ENCODE peak calls at places on chromosomes 6 and 20, in ten cellular contexts. One of them, this sample, is unnamed.

GRCh38 chr6:149080511-149080910 is 237.0 kb upstream of the TAB2 start:
- DNase-seq in heart right ventricle: no peak
- DNase-seq in activated T-cell treated with anti-CD3 and anti-CD28 coated beads for 1 hour: no peak
- DNase-seq in HT1080: peak; percentile 52
- DNase-seq in iris pigment epithelial cell: peak; percentile 84
- DNase-seq in left cardiac atrium: no peak
- DNase-seq in T-helper 2 cell: no peak
- DNase-seq in amniotic stem cell: no peak
- DNase-seq in effector memory CD4-positive, alpha-beta T cell: no peak
- DNase-seq in COR-L47: no peak
- DNase-seq in this sample: no peak

GRCh38 chr6:55528624-55529023 is 50.4 kb downstream of the HMGCLL1 start:
- DNase-seq in heart right ventricle: no peak
- DNase-seq in activated T-cell treated with anti-CD3 and anti-CD28 coated beads for 1 hour: no peak
- DNase-seq in HT1080: peak; percentile 39
- DNase-seq in iris pigment epithelial cell: peak; percentile 62
- DNase-seq in left cardiac atrium: no peak
- DNase-seq in T-helper 2 cell: peak; percentile 5
- DNase-seq in amniotic stem cell: peak; percentile 6
- DNase-seq in effector memory CD4-positive, alpha-beta T cell: no peak
- DNase-seq in COR-L47: no peak
- DNase-seq in this sample: no peak

GRCh38 chr6:138291036-138291848 is 73.0 kb upstream of the PBOV1 start:
- DNase-seq in heart right ventricle: no peak
- DNase-seq in activated T-cell treated with anti-CD3 and anti-CD28 coated beads for 1 hour: no peak
- DNase-seq in HT1080: no peak
- DNase-seq in iris pigment epithelial cell: no peak
- DNase-seq in left cardiac atrium: no peak
- DNase-seq in T-helper 2 cell: no peak
- DNase-seq in amniotic stem cell: no peak
- DNase-seq in effector memory CD4-positive, alpha-beta T cell: no peak
- DNase-seq in COR-L47: no peak
- DNase-seq in this sample: no peak

GRCh38 chr6:41595166-41595565 is 43.1 kb upstream of the MDFI start:
- DNase-seq in heart right ventricle: no peak
- DNase-seq in activated T-cell treated with anti-CD3 and anti-CD28 coated beads for 1 hour: no peak
- DNase-seq in HT1080: no peak
- DNase-seq in iris pigment epithelial cell: no peak
- DNase-seq in left cardiac atrium: no peak
- DNase-seq in T-helper 2 cell: no peak
- DNase-seq in amniotic stem cell: no peak
- DNase-seq in effector memory CD4-positive, alpha-beta T cell: no peak
- DNase-seq in COR-L47: no peak
- DNase-seq in this sample: no peak

GRCh38 chr6:30836431-30836866 is 47.9 kb upstream of the DDR1 start:
- DNase-seq in heart right ventricle: no peak
- DNase-seq in activated T-cell treated with anti-CD3 and anti-CD28 coated beads for 1 hour: no peak
- DNase-seq in HT1080: no peak
- DNase-seq in iris pigment epithelial cell: peak; percentile 77
- DNase-seq in left cardiac atrium: peak; percentile 68
- DNase-seq in T-helper 2 cell: no peak
- DNase-seq in amniotic stem cell: no peak
- DNase-seq in effector memory CD4-positive, alpha-beta T cell: no peak
- DNase-seq in COR-L47: no peak
- DNase-seq in this sample: no peak

GRCh38 chr6:27688014-27688586 is 215.2 kb upstream of the ZNF184 start:
- DNase-seq in heart right ventricle: peak; percentile 41
- DNase-seq in activated T-cell treated with anti-CD3 and anti-CD28 coated beads for 1 hour: peak; percentile 79
- DNase-seq in HT1080: peak; percentile 94
- DNase-seq in iris pigment epithelial cell: peak; percentile 93
- DNase-seq in left cardiac atrium: peak; percentile 61
- DNase-seq in T-helper 2 cell: peak; percentile 89
- DNase-seq in amniotic stem cell: peak; percentile 83
- DNase-seq in effector memory CD4-positive, alpha-beta T cell: peak; percentile 76
- DNase-seq in COR-L47: peak; percentile 83
- DNase-seq in this sample: peak; percentile 54

GRCh38 chr6:146041282-146041681 is 12.4 kb downstream of the GRM1 start:
- DNase-seq in heart right ventricle: no peak
- DNase-seq in activated T-cell treated with anti-CD3 and anti-CD28 coated beads for 1 hour: no peak
- DNase-seq in HT1080: peak; percentile 35
- DNase-seq in iris pigment epithelial cell: peak; percentile 29
- DNase-seq in left cardiac atrium: no peak
- DNase-seq in T-helper 2 cell: no peak
- DNase-seq in amniotic stem cell: no peak
- DNase-seq in effector memory CD4-positive, alpha-beta T cell: no peak
- DNase-seq in COR-L47: no peak
- DNase-seq in this sample: no peak

GRCh38 chr20:32631916-32632460 is 41.8 kb downstream of the C20orf203 start:
- DNase-seq in heart right ventricle: no peak
- DNase-seq in activated T-cell treated with anti-CD3 and anti-CD28 coated beads for 1 hour: no peak
- DNase-seq in HT1080: no peak
- DNase-seq in iris pigment epithelial cell: no peak
- DNase-seq in left cardiac atrium: no peak
- DNase-seq in T-helper 2 cell: no peak
- DNase-seq in amniotic stem cell: no peak
- DNase-seq in effector memory CD4-positive, alpha-beta T cell: no peak
- DNase-seq in COR-L47: no peak
- DNase-seq in this sample: no peak

GRCh38 chr6:141562801-141563763 is 569.6 kb upstream of the GJE1 start:
- DNase-seq in heart right ventricle: peak; percentile 23
- DNase-seq in activated T-cell treated with anti-CD3 and anti-CD28 coated beads for 1 hour: peak; percentile 46
- DNase-seq in HT1080: peak; percentile 81
- DNase-seq in iris pigment epithelial cell: peak; percentile 87
- DNase-seq in left cardiac atrium: peak; percentile 53
- DNase-seq in T-helper 2 cell: peak; percentile 80
- DNase-seq in amniotic stem cell: peak; percentile 56
- DNase-seq in effector memory CD4-positive, alpha-beta T cell: peak; percentile 17
- DNase-seq in COR-L47: peak; percentile 51
- DNase-seq in this sample: peak; percentile 80

GRCh38 chr6:133301739-133302138 is 60.6 kb downstream of the EYA4 start:
- DNase-seq in heart right ventricle: no peak
- DNase-seq in activated T-cell treated with anti-CD3 and anti-CD28 coated beads for 1 hour: no peak
- DNase-seq in HT1080: no peak
- DNase-seq in iris pigment epithelial cell: peak; percentile 35
- DNase-seq in left cardiac atrium: no peak
- DNase-seq in T-helper 2 cell: no peak
- DNase-seq in amniotic stem cell: no peak
- DNase-seq in effector memory CD4-positive, alpha-beta T cell: no peak
- DNase-seq in COR-L47: no peak
- DNase-seq in this sample: no peak

GRCh38 chr6:44500074-44500473 is 112.6 kb downstream of the CDC5L start:
- DNase-seq in heart right ventricle: no peak
- DNase-seq in activated T-cell treated with anti-CD3 and anti-CD28 coated beads for 1 hour: no peak
- DNase-seq in HT1080: no peak
- DNase-seq in iris pigment epithelial cell: no peak
- DNase-seq in left cardiac atrium: no peak
- DNase-seq in T-helper 2 cell: no peak
- DNase-seq in amniotic stem cell: no peak
- DNase-seq in effector memory CD4-positive, alpha-beta T cell: no peak
- DNase-seq in COR-L47: no peak
- DNase-seq in this sample: no peak

GRCh38 chr20:50521221-50521642 is 11.0 kb downstream of the PTPN1 start:
- DNase-seq in heart right ventricle: no peak
- DNase-seq in activated T-cell treated with anti-CD3 and anti-CD28 coated beads for 1 hour: no peak
- DNase-seq in HT1080: no peak
- DNase-seq in iris pigment epithelial cell: no peak
- DNase-seq in left cardiac atrium: no peak
- DNase-seq in T-helper 2 cell: no peak
- DNase-seq in amniotic stem cell: no peak
- DNase-seq in effector memory CD4-positive, alpha-beta T cell: no peak
- DNase-seq in COR-L47: no peak
- DNase-seq in this sample: no peak

GRCh38 chr20:20548527-20549266 is 163.7 kb downstream of the RALGAPA2 start:
- DNase-seq in heart right ventricle: no peak
- DNase-seq in activated T-cell treated with anti-CD3 and anti-CD28 coated beads for 1 hour: no peak
- DNase-seq in HT1080: no peak
- DNase-seq in iris pigment epithelial cell: no peak
- DNase-seq in left cardiac atrium: no peak
- DNase-seq in T-helper 2 cell: no peak
- DNase-seq in amniotic stem cell: no peak
- DNase-seq in effector memory CD4-positive, alpha-beta T cell: no peak
- DNase-seq in COR-L47: peak; percentile 82
- DNase-seq in this sample: no peak

GRCh38 chr20:20371133-20371532 is 3.2 kb downstream of the INSM1 start:
- DNase-seq in heart right ventricle: no peak
- DNase-seq in activated T-cell treated with anti-CD3 and anti-CD28 coated beads for 1 hour: no peak
- DNase-seq in HT1080: no peak
- DNase-seq in iris pigment epithelial cell: no peak
- DNase-seq in left cardiac atrium: no peak
- DNase-seq in T-helper 2 cell: no peak
- DNase-seq in amniotic stem cell: no peak
- DNase-seq in effector memory CD4-positive, alpha-beta T cell: no peak
- DNase-seq in COR-L47: no peak
- DNase-seq in this sample: no peak

GRCh38 chr6:159529820-159530405 is 163.1 kb downstream of the SOD2 start:
- DNase-seq in heart right ventricle: no peak
- DNase-seq in activated T-cell treated with anti-CD3 and anti-CD28 coated beads for 1 hour: no peak
- DNase-seq in HT1080: no peak
- DNase-seq in iris pigment epithelial cell: no peak
- DNase-seq in left cardiac atrium: no peak
- DNase-seq in T-helper 2 cell: no peak
- DNase-seq in amniotic stem cell: no peak
- DNase-seq in effector memory CD4-positive, alpha-beta T cell: no peak
- DNase-seq in COR-L47: no peak
- DNase-seq in this sample: no peak

GRCh38 chr6:41442800-41443501 is 103.2 kb upstream of the FOXP4 start:
- DNase-seq in heart right ventricle: peak; percentile 51
- DNase-seq in activated T-cell treated with anti-CD3 and anti-CD28 coated beads for 1 hour: no peak
- DNase-seq in HT1080: no peak
- DNase-seq in iris pigment epithelial cell: peak; percentile 64
- DNase-seq in left cardiac atrium: peak; percentile 48
- DNase-seq in T-helper 2 cell: no peak
- DNase-seq in amniotic stem cell: no peak
- DNase-seq in effector memory CD4-positive, alpha-beta T cell: no peak
- DNase-seq in COR-L47: no peak
- DNase-seq in this sample: no peak

GRCh38 chr6:160069050-160069454 is 52.6 kb upstream of the SLC22A1 start:
- DNase-seq in heart right ventricle: no peak
- DNase-seq in activated T-cell treated with anti-CD3 and anti-CD28 coated beads for 1 hour: no peak
- DNase-seq in HT1080: no peak
- DNase-seq in iris pigment epithelial cell: no peak
- DNase-seq in left cardiac atrium: no peak
- DNase-seq in T-helper 2 cell: peak; percentile 75
- DNase-seq in amniotic stem cell: no peak
- DNase-seq in effector memory CD4-positive, alpha-beta T cell: no peak
- DNase-seq in COR-L47: no peak
- DNase-seq in this sample: no peak

GRCh38 chr6:134345780-134346179 is 27.9 kb upstream of the SGK1 start:
- DNase-seq in heart right ventricle: peak; percentile 39
- DNase-seq in activated T-cell treated with anti-CD3 and anti-CD28 coated beads for 1 hour: no peak
- DNase-seq in HT1080: no peak
- DNase-seq in iris pigment epithelial cell: no peak
- DNase-seq in left cardiac atrium: peak; percentile 41
- DNase-seq in T-helper 2 cell: no peak
- DNase-seq in amniotic stem cell: no peak
- DNase-seq in effector memory CD4-positive, alpha-beta T cell: no peak
- DNase-seq in COR-L47: no peak
- DNase-seq in this sample: no peak

GRCh38 chr6:90249458-90249857 is 47.2 kb downstream of the BACH2 start:
- DNase-seq in heart right ventricle: no peak
- DNase-seq in activated T-cell treated with anti-CD3 and anti-CD28 coated beads for 1 hour: no peak
- DNase-seq in HT1080: no peak
- DNase-seq in iris pigment epithelial cell: no peak
- DNase-seq in left cardiac atrium: no peak
- DNase-seq in T-helper 2 cell: no peak
- DNase-seq in amniotic stem cell: no peak
- DNase-seq in effector memory CD4-positive, alpha-beta T cell: no peak
- DNase-seq in COR-L47: no peak
- DNase-seq in this sample: no peak

GRCh38 chr6:44456070-44456965 is 68.8 kb downstream of the CDC5L start:
- DNase-seq in heart right ventricle: peak; percentile 42
- DNase-seq in activated T-cell treated with anti-CD3 and anti-CD28 coated beads for 1 hour: no peak
- DNase-seq in HT1080: peak; percentile 60
- DNase-seq in iris pigment epithelial cell: peak; percentile 65
- DNase-seq in left cardiac atrium: peak; percentile 58
- DNase-seq in T-helper 2 cell: peak; percentile 56
- DNase-seq in amniotic stem cell: no peak
- DNase-seq in effector memory CD4-positive, alpha-beta T cell: no peak
- DNase-seq in COR-L47: peak; percentile 23
- DNase-seq in this sample: no peak

GRCh38 chr6:41531591-41532582 is 14.3 kb upstream of the FOXP4 start:
- DNase-seq in heart right ventricle: no peak
- DNase-seq in activated T-cell treated with anti-CD3 and anti-CD28 coated beads for 1 hour: peak; percentile 27
- DNase-seq in HT1080: no peak
- DNase-seq in iris pigment epithelial cell: peak; percentile 65
- DNase-seq in left cardiac atrium: no peak
- DNase-seq in T-helper 2 cell: peak; percentile 78
- DNase-seq in amniotic stem cell: no peak
- DNase-seq in effector memory CD4-positive, alpha-beta T cell: peak; percentile 18
- DNase-seq in COR-L47: peak; percentile 72
- DNase-seq in this sample: peak; percentile 36

GRCh38 chr6:41698350-41698781 is 37.0 kb downstream of the TFEB start:
- DNase-seq in heart right ventricle: no peak
- DNase-seq in activated T-cell treated with anti-CD3 and anti-CD28 coated beads for 1 hour: no peak
- DNase-seq in HT1080: peak; percentile 91
- DNase-seq in iris pigment epithelial cell: peak; percentile 98
- DNase-seq in left cardiac atrium: no peak
- DNase-seq in T-helper 2 cell: no peak
- DNase-seq in amniotic stem cell: peak; percentile 82
- DNase-seq in effector memory CD4-positive, alpha-beta T cell: no peak
- DNase-seq in COR-L47: no peak
- DNase-seq in this sample: peak; percentile 83

GRCh38 chr20:38840894-38841470 is 35.5 kb downstream of the PPP1R16B start:
- DNase-seq in heart right ventricle: no peak
- DNase-seq in activated T-cell treated with anti-CD3 and anti-CD28 coated beads for 1 hour: no peak
- DNase-seq in HT1080: no peak
- DNase-seq in iris pigment epithelial cell: no peak
- DNase-seq in left cardiac atrium: no peak
- DNase-seq in T-helper 2 cell: peak; percentile 82
- DNase-seq in amniotic stem cell: no peak
- DNase-seq in effector memory CD4-positive, alpha-beta T cell: peak; percentile 32
- DNase-seq in COR-L47: no peak
- DNase-seq in this sample: no peak

GRCh38 chr6:130927305-130927704 is 100.1 kb downstream of the SMLR1 start:
- DNase-seq in heart right ventricle: no peak
- DNase-seq in activated T-cell treated with anti-CD3 and anti-CD28 coated beads for 1 hour: no peak
- DNase-seq in HT1080: peak; percentile 64
- DNase-seq in iris pigment epithelial cell: no peak
- DNase-seq in left cardiac atrium: no peak
- DNase-seq in T-helper 2 cell: no peak
- DNase-seq in amniotic stem cell: no peak
- DNase-seq in effector memory CD4-positive, alpha-beta T cell: no peak
- DNase-seq in COR-L47: peak; percentile 49
- DNase-seq in this sample: no peak

GRCh38 chr20:1918766-1919165 is 23.6 kb downstream of the SIRPA start:
- DNase-seq in heart right ventricle: peak; percentile 26
- DNase-seq in activated T-cell treated with anti-CD3 and anti-CD28 coated beads for 1 hour: no peak
- DNase-seq in HT1080: no peak
- DNase-seq in iris pigment epithelial cell: no peak
- DNase-seq in left cardiac atrium: peak; percentile 43
- DNase-seq in T-helper 2 cell: no peak
- DNase-seq in amniotic stem cell: no peak
- DNase-seq in effector memory CD4-positive, alpha-beta T cell: no peak
- DNase-seq in COR-L47: no peak
- DNase-seq in this sample: no peak

This sample was measured in brain pericyte.